ENCODE peak calls at places on chromosomes 3 and 15, in eight cellular contexts. One of them, this sample, is unnamed.

GRCh38 chr15:89416339-89417183 is 79.8 kb downstream of the RHCG start:
- DNase-seq in endothelial cell of umbilical vein: peak
- DNase-seq in osteocyte: no peak
- DNase-seq in AG04450: no peak
- DNase-seq in transverse colon: peak
- DNase-seq in ELR: peak
- DNase-seq in NCI-H1694: peak
- DNase-seq in H54: peak
- DNase-seq in this sample: peak

GRCh38 chr3:48268936-48269551 is 28.1 kb downstream of the ZNF589 start:
- DNase-seq in transverse colon: peak
- DNase-seq in endothelial cell of umbilical vein: no peak
- DNase-seq in AG04450: no peak
- DNase-seq in H54: no peak
- DNase-seq in ELR: no peak
- DNase-seq in osteocyte: peak
- DNase-seq in NCI-H1694: no peak
- DNase-seq in this sample: no peak

GRCh38 chr3:132445812-132446211 is 28.5 kb downstream of the DNAJC13 start:
- DNase-seq in H54: no peak
- DNase-seq in transverse colon: no peak
- DNase-seq in ELR: peak
- DNase-seq in endothelial cell of umbilical vein: peak
- DNase-seq in osteocyte: no peak
- DNase-seq in NCI-H1694: no peak
- DNase-seq in AG04450: no peak
- DNase-seq in this sample: peak

GRCh38 chr3:58490860-58491501 is 915 bp upstream of the KCTD6 start:
- DNase-seq in osteocyte: no peak
- DNase-seq in ELR: no peak
- DNase-seq in endothelial cell of umbilical vein: no peak
- DNase-seq in NCI-H1694: no peak
- DNase-seq in H54: no peak
- DNase-seq in AG04450: no peak
- DNase-seq in transverse colon: no peak
- DNase-seq in this sample: no peak

GRCh38 chr3:58989173-58989572 is 60.7 kb downstream of the CFAP20DC start:
- DNase-seq in NCI-H1694: no peak
- DNase-seq in transverse colon: no peak
- DNase-seq in H54: no peak
- DNase-seq in endothelial cell of umbilical vein: peak
- DNase-seq in ELR: peak
- DNase-seq in AG04450: peak
- DNase-seq in osteocyte: no peak
- DNase-seq in this sample: peak

GRCh38 chr3:81621277-81621676 is 140.2 kb downstream of the GBE1 start:
- DNase-seq in AG04450: no peak
- DNase-seq in ELR: no peak
- DNase-seq in NCI-H1694: no peak
- DNase-seq in endothelial cell of umbilical vein: no peak
- DNase-seq in osteocyte: no peak
- DNase-seq in transverse colon: no peak
- DNase-seq in H54: no peak
- DNase-seq in this sample: no peak

GRCh38 chr3:140416686-140417085 is 261.2 kb upstream of the TRIM42 start:
- DNase-seq in H54: no peak
- DNase-seq in osteocyte: no peak
- DNase-seq in AG04450: no peak
- DNase-seq in ELR: no peak
- DNase-seq in NCI-H1694: peak
- DNase-seq in endothelial cell of umbilical vein: no peak
- DNase-seq in transverse colon: no peak
- DNase-seq in this sample: no peak

GRCh38 chr3:39264053-39264452 is 15.8 kb downstream of the CX3CR1 start:
- DNase-seq in NCI-H1694: no peak
- DNase-seq in H54: no peak
- DNase-seq in osteocyte: no peak
- DNase-seq in transverse colon: no peak
- DNase-seq in endothelial cell of umbilical vein: no peak
- DNase-seq in AG04450: no peak
- DNase-seq in ELR: no peak
- DNase-seq in this sample: no peak

GRCh38 chr3:24401090-24401810 is 93.4 kb downstream of the THRB start:
- DNase-seq in H54: no peak
- DNase-seq in osteocyte: no peak
- DNase-seq in endothelial cell of umbilical vein: no peak
- DNase-seq in transverse colon: no peak
- DNase-seq in NCI-H1694: no peak
- DNase-seq in ELR: no peak
- DNase-seq in AG04450: no peak
- DNase-seq in this sample: no peak

GRCh38 chr15:91882858-91883586 is 29.5 kb downstream of the SLCO3A1 start:
- DNase-seq in NCI-H1694: peak
- DNase-seq in ELR: no peak
- DNase-seq in osteocyte: no peak
- DNase-seq in transverse colon: no peak
- DNase-seq in AG04450: no peak
- DNase-seq in endothelial cell of umbilical vein: no peak
- DNase-seq in H54: no peak
- DNase-seq in this sample: peak

GRCh38 chr3:182294256-182294655 is 499.0 kb upstream of the ATP11B start:
- DNase-seq in AG04450: no peak
- DNase-seq in NCI-H1694: no peak
- DNase-seq in osteocyte: no peak
- DNase-seq in endothelial cell of umbilical vein: no peak
- DNase-seq in transverse colon: no peak
- DNase-seq in ELR: peak
- DNase-seq in H54: peak
- DNase-seq in this sample: no peak

GRCh38 chr3:13037458-13038117 is 35.6 kb downstream of the IQSEC1 start:
- DNase-seq in transverse colon: no peak
- DNase-seq in H54: no peak
- DNase-seq in osteocyte: no peak
- DNase-seq in endothelial cell of umbilical vein: no peak
- DNase-seq in ELR: peak
- DNase-seq in AG04450: no peak
- DNase-seq in NCI-H1694: no peak
- DNase-seq in this sample: no peak

GRCh38 chr3:65778966-65779365 is 259.8 kb downstream of the MAGI1 start:
- DNase-seq in transverse colon: no peak
- DNase-seq in H54: no peak
- DNase-seq in NCI-H1694: no peak
- DNase-seq in osteocyte: no peak
- DNase-seq in ELR: no peak
- DNase-seq in AG04450: no peak
- DNase-seq in endothelial cell of umbilical vein: no peak
- DNase-seq in this sample: no peak

GRCh38 chr3:13280122-13280790 is 139.9 kb downstream of the NUP210 start:
- DNase-seq in osteocyte: no peak
- DNase-seq in H54: no peak
- DNase-seq in ELR: no peak
- DNase-seq in NCI-H1694: no peak
- DNase-seq in transverse colon: no peak
- DNase-seq in endothelial cell of umbilical vein: no peak
- DNase-seq in AG04450: no peak
- DNase-seq in this sample: no peak

GRCh38 chr3:69994934-69995333 is 4.6 kb upstream of the SAMMSON start:
- DNase-seq in NCI-H1694: no peak
- DNase-seq in transverse colon: no peak
- DNase-seq in osteocyte: no peak
- DNase-seq in AG04450: no peak
- DNase-seq in H54: no peak
- DNase-seq in ELR: no peak
- DNase-seq in endothelial cell of umbilical vein: no peak
- DNase-seq in this sample: no peak

GRCh38 chr3:73041537-73041936 is 19.9 kb upstream of the EBLN2 start:
- DNase-seq in NCI-H1694: no peak
- DNase-seq in endothelial cell of umbilical vein: no peak
- DNase-seq in AG04450: no peak
- DNase-seq in transverse colon: no peak
- DNase-seq in ELR: no peak
- DNase-seq in osteocyte: no peak
- DNase-seq in H54: no peak
- DNase-seq in this sample: peak

GRCh38 chr3:62497156-62497555 is 123.8 kb upstream of the FEZF2 start:
- DNase-seq in osteocyte: no peak
- DNase-seq in H54: no peak
- DNase-seq in NCI-H1694: no peak
- DNase-seq in endothelial cell of umbilical vein: no peak
- DNase-seq in ELR: no peak
- DNase-seq in transverse colon: no peak
- DNase-seq in AG04450: no peak
- DNase-seq in this sample: no peak

GRCh38 chr3:100556656-100557310 is 52.6 kb upstream of the ADGRG7 start:
- DNase-seq in AG04450: peak
- DNase-seq in ELR: peak
- DNase-seq in transverse colon: no peak
- DNase-seq in NCI-H1694: no peak
- DNase-seq in endothelial cell of umbilical vein: peak
- DNase-seq in osteocyte: no peak
- DNase-seq in H54: peak
- DNase-seq in this sample: peak

GRCh38 chr3:72748659-72749058 is 99.6 kb downstream of the SHQ1 start:
- DNase-seq in H54: no peak
- DNase-seq in osteocyte: no peak
- DNase-seq in endothelial cell of umbilical vein: no peak
- DNase-seq in AG04450: no peak
- DNase-seq in ELR: no peak
- DNase-seq in NCI-H1694: no peak
- DNase-seq in transverse colon: peak
- DNase-seq in this sample: no peak

GRCh38 chr3:48406443-48407431 is 23.1 kb downstream of the PLXNB1 start:
- DNase-seq in osteocyte: no peak
- DNase-seq in transverse colon: no peak
- DNase-seq in AG04450: no peak
- DNase-seq in NCI-H1694: no peak
- DNase-seq in H54: no peak
- DNase-seq in endothelial cell of umbilical vein: no peak
- DNase-seq in ELR: no peak
- DNase-seq in this sample: no peak

GRCh38 chr3:142858043-142858442 is 30.8 kb downstream of the PCOLCE2 start:
- DNase-seq in ELR: no peak
- DNase-seq in osteocyte: no peak
- DNase-seq in AG04450: no peak
- DNase-seq in endothelial cell of umbilical vein: no peak
- DNase-seq in H54: no peak
- DNase-seq in transverse colon: no peak
- DNase-seq in NCI-H1694: no peak
- DNase-seq in this sample: no peak

This sample was measured in fibroblast of the aortic adventitia.